ENCODE peak calls at places on chromosome 22, in six cellular contexts. One of them, this sample, is unnamed.
A peak's percentile ranks its signal among the peaks of the same experiment; 100 is the strongest.

GRCh38 chr22:42511401-42511891 is 8.2 kb downstream of the RRP7A start:
- DNase-seq in CD4-positive, alpha-beta memory T cell: no peak
- DNase-seq in SHP77: no peak
- DNase-seq in stimulated activated CD4-positive, alpha-beta T cell treated with anti-CD3 and anti-CD28 coated beads, TNF-alpha, amount 100 ng/mL, for 1 hour: no peak
- DNase-seq in ureter: no peak
- DNase-seq in naive B cell: no peak
- DNase-seq in this sample: peak; percentile 85

GRCh38 chr22:41180926-41181325 is 24.2 kb upstream of the L3MBTL2 start:
- DNase-seq in ureter: no peak
- DNase-seq in CD4-positive, alpha-beta memory T cell: no peak
- DNase-seq in naive B cell: no peak
- DNase-seq in SHP77: no peak
- DNase-seq in stimulated activated CD4-positive, alpha-beta T cell treated with anti-CD3 and anti-CD28 coated beads, TNF-alpha, amount 100 ng/mL, for 1 hour: no peak
- DNase-seq in this sample: no peak

GRCh38 chr22:31647516-31647915 is 14.5 kb downstream of the PISD start:
- DNase-seq in naive B cell: no peak
- DNase-seq in stimulated activated CD4-positive, alpha-beta T cell treated with anti-CD3 and anti-CD28 coated beads, TNF-alpha, amount 100 ng/mL, for 1 hour: no peak
- DNase-seq in SHP77: no peak
- DNase-seq in CD4-positive, alpha-beta memory T cell: no peak
- DNase-seq in ureter: no peak
- DNase-seq in this sample: no peak

GRCh38 chr22:30694171-30694637 is 470 bp upstream of the OSBP2 start:
- DNase-seq in naive B cell: peak; percentile 36
- DNase-seq in stimulated activated CD4-positive, alpha-beta T cell treated with anti-CD3 and anti-CD28 coated beads, TNF-alpha, amount 100 ng/mL, for 1 hour: peak; percentile 2
- DNase-seq in CD4-positive, alpha-beta memory T cell: peak; percentile 41
- DNase-seq in ureter: peak; percentile 44
- DNase-seq in SHP77: peak; percentile 34
- DNase-seq in this sample: peak; percentile 77

GRCh38 chr22:35231585-35232084 is 25.7 kb upstream of the HMGXB4 start:
- DNase-seq in CD4-positive, alpha-beta memory T cell: peak; percentile 68
- DNase-seq in SHP77: peak; percentile 68
- DNase-seq in ureter: peak; percentile 59
- DNase-seq in stimulated activated CD4-positive, alpha-beta T cell treated with anti-CD3 and anti-CD28 coated beads, TNF-alpha, amount 100 ng/mL, for 1 hour: peak; percentile 36
- DNase-seq in naive B cell: peak; percentile 44
- DNase-seq in this sample: peak; percentile 76

GRCh38 chr22:25900880-25901279 is 158.9 kb downstream of the MYO18B start:
- DNase-seq in stimulated activated CD4-positive, alpha-beta T cell treated with anti-CD3 and anti-CD28 coated beads, TNF-alpha, amount 100 ng/mL, for 1 hour: no peak
- DNase-seq in ureter: no peak
- DNase-seq in SHP77: no peak
- DNase-seq in CD4-positive, alpha-beta memory T cell: no peak
- DNase-seq in naive B cell: no peak
- DNase-seq in this sample: peak; percentile 37

GRCh38 chr22:45096256-45096907 is 67.3 kb upstream of the NUP50 start:
- DNase-seq in CD4-positive, alpha-beta memory T cell: peak; percentile 19
- DNase-seq in naive B cell: peak; percentile 14
- DNase-seq in SHP77: peak; percentile 60
- DNase-seq in stimulated activated CD4-positive, alpha-beta T cell treated with anti-CD3 and anti-CD28 coated beads, TNF-alpha, amount 100 ng/mL, for 1 hour: no peak
- DNase-seq in ureter: peak; percentile 67
- DNase-seq in this sample: peak; percentile 72

GRCh38 chr22:20638143-20638870 is 130.9 kb downstream of the MED15 start:
- DNase-seq in naive B cell: no peak
- DNase-seq in stimulated activated CD4-positive, alpha-beta T cell treated with anti-CD3 and anti-CD28 coated beads, TNF-alpha, amount 100 ng/mL, for 1 hour: no peak
- DNase-seq in SHP77: no peak
- DNase-seq in CD4-positive, alpha-beta memory T cell: no peak
- DNase-seq in ureter: no peak
- DNase-seq in this sample: peak; percentile 57

GRCh38 chr22:42949159-42949558 is 65.8 kb downstream of the PACSIN2 start:
- DNase-seq in naive B cell: no peak
- DNase-seq in CD4-positive, alpha-beta memory T cell: no peak
- DNase-seq in stimulated activated CD4-positive, alpha-beta T cell treated with anti-CD3 and anti-CD28 coated beads, TNF-alpha, amount 100 ng/mL, for 1 hour: no peak
- DNase-seq in SHP77: no peak
- DNase-seq in ureter: no peak
- DNase-seq in this sample: peak; percentile 49

GRCh38 chr22:22343603-22344276 is 99.2 kb downstream of the VPREB1 start:
- DNase-seq in stimulated activated CD4-positive, alpha-beta T cell treated with anti-CD3 and anti-CD28 coated beads, TNF-alpha, amount 100 ng/mL, for 1 hour: no peak
- DNase-seq in SHP77: no peak
- DNase-seq in CD4-positive, alpha-beta memory T cell: no peak
- DNase-seq in naive B cell: peak; percentile 63
- DNase-seq in ureter: no peak
- DNase-seq in this sample: no peak

GRCh38 chr22:40156001-40156516 is 21.7 kb upstream of the TNRC6B start:
- DNase-seq in SHP77: peak; percentile 82
- DNase-seq in ureter: peak; percentile 48
- DNase-seq in naive B cell: no peak
- DNase-seq in stimulated activated CD4-positive, alpha-beta T cell treated with anti-CD3 and anti-CD28 coated beads, TNF-alpha, amount 100 ng/mL, for 1 hour: no peak
- DNase-seq in CD4-positive, alpha-beta memory T cell: no peak
- DNase-seq in this sample: no peak

GRCh38 chr22:44045171-44045570 is 21.1 kb downstream of the PARVB start:
- DNase-seq in ureter: no peak
- DNase-seq in SHP77: no peak
- DNase-seq in CD4-positive, alpha-beta memory T cell: no peak
- DNase-seq in stimulated activated CD4-positive, alpha-beta T cell treated with anti-CD3 and anti-CD28 coated beads, TNF-alpha, amount 100 ng/mL, for 1 hour: no peak
- DNase-seq in naive B cell: no peak
- DNase-seq in this sample: no peak

GRCh38 chr22:36301384-36301828 is 48.5 kb downstream of the APOL1 start:
- DNase-seq in naive B cell: peak; percentile 70
- DNase-seq in ureter: peak; percentile 85
- DNase-seq in SHP77: peak; percentile 54
- DNase-seq in stimulated activated CD4-positive, alpha-beta T cell treated with anti-CD3 and anti-CD28 coated beads, TNF-alpha, amount 100 ng/mL, for 1 hour: peak; percentile 75
- DNase-seq in CD4-positive, alpha-beta memory T cell: peak; percentile 80
- DNase-seq in this sample: peak; percentile 81

GRCh38 chr22:19864538-19865106 is 9.9 kb upstream of the GNB1L start:
- DNase-seq in SHP77: no peak
- DNase-seq in naive B cell: no peak
- DNase-seq in ureter: no peak
- DNase-seq in stimulated activated CD4-positive, alpha-beta T cell treated with anti-CD3 and anti-CD28 coated beads, TNF-alpha, amount 100 ng/mL, for 1 hour: no peak
- DNase-seq in CD4-positive, alpha-beta memory T cell: no peak
- DNase-seq in this sample: no peak

GRCh38 chr22:32206774-32207758 is 2.2 kb upstream of the RFPL2 start:
- DNase-seq in stimulated activated CD4-positive, alpha-beta T cell treated with anti-CD3 and anti-CD28 coated beads, TNF-alpha, amount 100 ng/mL, for 1 hour: no peak
- DNase-seq in SHP77: peak; percentile 13
- DNase-seq in ureter: no peak
- DNase-seq in CD4-positive, alpha-beta memory T cell: peak; percentile 42
- DNase-seq in naive B cell: no peak
- DNase-seq in this sample: no peak

GRCh38 chr22:24205438-24206189 is 24.3 kb downstream of the SUSD2 start:
- DNase-seq in ureter: no peak
- DNase-seq in SHP77: no peak
- DNase-seq in stimulated activated CD4-positive, alpha-beta T cell treated with anti-CD3 and anti-CD28 coated beads, TNF-alpha, amount 100 ng/mL, for 1 hour: no peak
- DNase-seq in naive B cell: no peak
- DNase-seq in CD4-positive, alpha-beta memory T cell: no peak
- DNase-seq in this sample: no peak

GRCh38 chr22:36067237-36067558 is 38.6 kb upstream of the RBFOX2 start:
- DNase-seq in naive B cell: no peak
- DNase-seq in CD4-positive, alpha-beta memory T cell: no peak
- DNase-seq in SHP77: no peak
- DNase-seq in stimulated activated CD4-positive, alpha-beta T cell treated with anti-CD3 and anti-CD28 coated beads, TNF-alpha, amount 100 ng/mL, for 1 hour: no peak
- DNase-seq in ureter: no peak
- DNase-seq in this sample: no peak

GRCh38 chr22:22925146-22925794 is 37.7 kb downstream of the IGLL5 start:
- DNase-seq in naive B cell: no peak
- DNase-seq in stimulated activated CD4-positive, alpha-beta T cell treated with anti-CD3 and anti-CD28 coated beads, TNF-alpha, amount 100 ng/mL, for 1 hour: no peak
- DNase-seq in CD4-positive, alpha-beta memory T cell: no peak
- DNase-seq in ureter: no peak
- DNase-seq in SHP77: no peak
- DNase-seq in this sample: no peak

GRCh38 chr22:47091241-47091691 is 328.8 kb downstream of the TBC1D22A start:
- DNase-seq in SHP77: no peak
- DNase-seq in stimulated activated CD4-positive, alpha-beta T cell treated with anti-CD3 and anti-CD28 coated beads, TNF-alpha, amount 100 ng/mL, for 1 hour: no peak
- DNase-seq in CD4-positive, alpha-beta memory T cell: no peak
- DNase-seq in ureter: no peak
- DNase-seq in naive B cell: no peak
- DNase-seq in this sample: peak; percentile 38

GRCh38 chr22:44025171-44026065 is 1.3 kb downstream of the PARVB start:
- DNase-seq in stimulated activated CD4-positive, alpha-beta T cell treated with anti-CD3 and anti-CD28 coated beads, TNF-alpha, amount 100 ng/mL, for 1 hour: no peak
- DNase-seq in SHP77: peak; percentile 61
- DNase-seq in CD4-positive, alpha-beta memory T cell: no peak
- DNase-seq in naive B cell: peak; percentile 93
- DNase-seq in ureter: peak; percentile 56
- DNase-seq in this sample: peak; percentile 50

GRCh38 chr22:38859581-38860290 is 12.3 kb downstream of the CBX6 start:
- DNase-seq in naive B cell: no peak
- DNase-seq in stimulated activated CD4-positive, alpha-beta T cell treated with anti-CD3 and anti-CD28 coated beads, TNF-alpha, amount 100 ng/mL, for 1 hour: no peak
- DNase-seq in CD4-positive, alpha-beta memory T cell: no peak
- DNase-seq in SHP77: no peak
- DNase-seq in ureter: no peak
- DNase-seq in this sample: no peak

GRCh38 chr22:45604239-45604711 is 67.4 kb upstream of the ATXN10 start:
- DNase-seq in SHP77: no peak
- DNase-seq in naive B cell: no peak
- DNase-seq in ureter: no peak
- DNase-seq in stimulated activated CD4-positive, alpha-beta T cell treated with anti-CD3 and anti-CD28 coated beads, TNF-alpha, amount 100 ng/mL, for 1 hour: no peak
- DNase-seq in CD4-positive, alpha-beta memory T cell: no peak
- DNase-seq in this sample: no peak

GRCh38 chr22:45638834-45639746 is 32.5 kb upstream of the ATXN10 start:
- DNase-seq in SHP77: peak; percentile 59
- DNase-seq in naive B cell: no peak
- DNase-seq in CD4-positive, alpha-beta memory T cell: no peak
- DNase-seq in stimulated activated CD4-positive, alpha-beta T cell treated with anti-CD3 and anti-CD28 coated beads, TNF-alpha, amount 100 ng/mL, for 1 hour: no peak
- DNase-seq in ureter: peak; percentile 79
- DNase-seq in this sample: no peak

GRCh38 chr22:18933914-18934313 is 2.2 kb downstream of the PRODH start:
- DNase-seq in ureter: no peak
- DNase-seq in stimulated activated CD4-positive, alpha-beta T cell treated with anti-CD3 and anti-CD28 coated beads, TNF-alpha, amount 100 ng/mL, for 1 hour: no peak
- DNase-seq in naive B cell: no peak
- DNase-seq in SHP77: no peak
- DNase-seq in CD4-positive, alpha-beta memory T cell: no peak
- DNase-seq in this sample: no peak

GRCh38 chr22:37211853-37212173 is 464 bp downstream of the SSTR3 start:
- DNase-seq in naive B cell: no peak
- DNase-seq in ureter: no peak
- DNase-seq in stimulated activated CD4-positive, alpha-beta T cell treated with anti-CD3 and anti-CD28 coated beads, TNF-alpha, amount 100 ng/mL, for 1 hour: no peak
- DNase-seq in CD4-positive, alpha-beta memory T cell: no peak
- DNase-seq in SHP77: no peak
- DNase-seq in this sample: no peak

GRCh38 chr22:41597635-41597953 is 8.0 kb upstream of the PMM1 start:
- DNase-seq in CD4-positive, alpha-beta memory T cell: no peak
- DNase-seq in ureter: no peak
- DNase-seq in stimulated activated CD4-positive, alpha-beta T cell treated with anti-CD3 and anti-CD28 coated beads, TNF-alpha, amount 100 ng/mL, for 1 hour: no peak
- DNase-seq in naive B cell: no peak
- DNase-seq in SHP77: no peak
- DNase-seq in this sample: no peak

GRCh38 chr22:39364646-39365405 is 15.0 kb downstream of the SYNGR1 start:
- DNase-seq in ureter: no peak
- DNase-seq in naive B cell: no peak
- DNase-seq in CD4-positive, alpha-beta memory T cell: no peak
- DNase-seq in SHP77: no peak
- DNase-seq in stimulated activated CD4-positive, alpha-beta T cell treated with anti-CD3 and anti-CD28 coated beads, TNF-alpha, amount 100 ng/mL, for 1 hour: no peak
- DNase-seq in this sample: no peak

GRCh38 chr22:47116426-47117341 is 354.2 kb downstream of the TBC1D22A start:
- DNase-seq in ureter: no peak
- DNase-seq in CD4-positive, alpha-beta memory T cell: no peak
- DNase-seq in naive B cell: no peak
- DNase-seq in SHP77: no peak
- DNase-seq in stimulated activated CD4-positive, alpha-beta T cell treated with anti-CD3 and anti-CD28 coated beads, TNF-alpha, amount 100 ng/mL, for 1 hour: no peak
- DNase-seq in this sample: no peak

GRCh38 chr22:18031670-18032454 is 7.5 kb upstream of the MICAL3 start:
- DNase-seq in SHP77: no peak
- DNase-seq in naive B cell: no peak
- DNase-seq in stimulated activated CD4-positive, alpha-beta T cell treated with anti-CD3 and anti-CD28 coated beads, TNF-alpha, amount 100 ng/mL, for 1 hour: no peak
- DNase-seq in ureter: no peak
- DNase-seq in CD4-positive, alpha-beta memory T cell: no peak
- DNase-seq in this sample: no peak

GRCh38 chr22:45877036-45877380 is 100.0 kb downstream of the WNT7B start:
- DNase-seq in CD4-positive, alpha-beta memory T cell: no peak
- DNase-seq in SHP77: no peak
- DNase-seq in stimulated activated CD4-positive, alpha-beta T cell treated with anti-CD3 and anti-CD28 coated beads, TNF-alpha, amount 100 ng/mL, for 1 hour: no peak
- DNase-seq in ureter: no peak
- DNase-seq in naive B cell: no peak
- DNase-seq in this sample: no peak

GRCh38 chr22:19579880-19580279 is 55.7 kb upstream of the CLDN5 start:
- DNase-seq in CD4-positive, alpha-beta memory T cell: peak; percentile 10
- DNase-seq in SHP77: peak; percentile 35
- DNase-seq in stimulated activated CD4-positive, alpha-beta T cell treated with anti-CD3 and anti-CD28 coated beads, TNF-alpha, amount 100 ng/mL, for 1 hour: no peak
- DNase-seq in ureter: no peak
- DNase-seq in naive B cell: no peak
- DNase-seq in this sample: no peak

GRCh38 chr22:22933807-22934542 is 46.4 kb downstream of the IGLL5 start:
- DNase-seq in ureter: no peak
- DNase-seq in CD4-positive, alpha-beta memory T cell: no peak
- DNase-seq in SHP77: no peak
- DNase-seq in naive B cell: no peak
- DNase-seq in stimulated activated CD4-positive, alpha-beta T cell treated with anti-CD3 and anti-CD28 coated beads, TNF-alpha, amount 100 ng/mL, for 1 hour: no peak
- DNase-seq in this sample: no peak

GRCh38 chr22:49969751-49970527 is 9.4 kb downstream of the PIM3 start:
- DNase-seq in CD4-positive, alpha-beta memory T cell: no peak
- DNase-seq in SHP77: no peak
- DNase-seq in ureter: no peak
- DNase-seq in naive B cell: peak; percentile 21
- DNase-seq in stimulated activated CD4-positive, alpha-beta T cell treated with anti-CD3 and anti-CD28 coated beads, TNF-alpha, amount 100 ng/mL, for 1 hour: no peak
- DNase-seq in this sample: no peak

GRCh38 chr22:44678980-44679647 is 22.9 kb upstream of the PRR5 start:
- DNase-seq in CD4-positive, alpha-beta memory T cell: no peak
- DNase-seq in SHP77: no peak
- DNase-seq in naive B cell: no peak
- DNase-seq in ureter: no peak
- DNase-seq in stimulated activated CD4-positive, alpha-beta T cell treated with anti-CD3 and anti-CD28 coated beads, TNF-alpha, amount 100 ng/mL, for 1 hour: no peak
- DNase-seq in this sample: no peak

GRCh38 chr22:47628477-47629272 is 866.2 kb downstream of the TBC1D22A start:
- DNase-seq in stimulated activated CD4-positive, alpha-beta T cell treated with anti-CD3 and anti-CD28 coated beads, TNF-alpha, amount 100 ng/mL, for 1 hour: no peak
- DNase-seq in ureter: no peak
- DNase-seq in CD4-positive, alpha-beta memory T cell: no peak
- DNase-seq in SHP77: no peak
- DNase-seq in naive B cell: no peak
- DNase-seq in this sample: no peak